ENCODE peak calls at places on chromosomes 3 and 15, in eight cellular contexts. O is RWPE1, N is NCI-H524, Y is NCI-H446 treated with DMSO at 0.1 percent for 48 hours, F is cardiac muscle cell, D is M059J, Z is iPS DF 19.7, U is retinal pigment epithelial cell. L is an unnamed sample.

GRCh38 chr3:181709537-181710279 is 2.0 kb upstream of the SOX2 start:
- DNase-seq in Z (no peak), O (peak), N (peak), F (peak), D (peak), Y (peak), U (no peak), L (peak)

GRCh38 chr3:63954182-63954581 is 42.0 kb upstream of the SCAANT1 start:
- DNase-seq in O (peak), D (peak), Z (no peak), F (no peak), Y (no peak), N (no peak), U (no peak), L (no peak)

GRCh38 chr3:185696039-185696438 is 109.9 kb downstream of the SENP2 start:
- DNase-seq in U (peak), Z (no peak), O (no peak), D (no peak), N (peak), Y (no peak), F (no peak), L (no peak)

GRCh38 chr3:16122661-16123060 is 51.8 kb upstream of the GALNT15 start:
- DNase-seq in Y (no peak), F (no peak), D (peak), Z (no peak), U (no peak), N (no peak), O (no peak), L (no peak)

GRCh38 chr3:143134446-143134845 is 14.9 kb downstream of the CHST2 start:
- DNase-seq in O (no peak), D (peak), Z (no peak), N (peak), U (no peak), F (no peak), Y (peak), L (no peak)

GRCh38 chr3:156533205-156533604 is 21.7 kb downstream of the SSR3 start:
- DNase-seq in D (no peak), Y (no peak), Z (no peak), O (no peak), N (no peak), F (no peak), U (no peak), L (no peak)

GRCh38 chr15:93415576-93415975 is 326.6 kb upstream of the RGMA start:
- DNase-seq in D (no peak), O (no peak), Y (no peak), Z (no peak), U (no peak), F (no peak), N (no peak), L (no peak)

GRCh38 chr3:57555316-57555715 is 758 bp upstream of the PDE12 start:
- DNase-seq in Z (no peak), D (no peak), N (no peak), F (no peak), U (no peak), Y (no peak), O (no peak), L (no peak)

GRCh38 chr3:56988874-56989433 is 71.5 kb upstream of the SPATA12 start:
- DNase-seq in O (peak), U (peak), F (peak), Y (peak), N (peak), D (peak), Z (peak), L (peak)

GRCh38 chr3:140250010-140250825 is 315.2 kb downstream of the CLSTN2 start:
- DNase-seq in Z (no peak), N (no peak), Y (no peak), U (no peak), O (no peak), D (no peak), F (no peak), L (no peak)